ENCODE peak calls at places on chromosomes 6 and 20, in ten cellular contexts. U is prostate gland, D is heart left ventricle, Q is A549, G is esophagus squamous epithelium, W is tibial nerve, N is HepG2, J is HCT116, M is upper lobe of left lung, F is K562. K is an unnamed sample. For H3K4me1, the result is how much of the 10 kb centered on the place peaks cover.

GRCh38 chr6:32685603-32686002 is 19.1 kb upstream of the HLA-DQB1 start:
- DNase-seq in Q (no peak), M (peak), F (no peak), J (no peak), U (no peak), N (no peak), W (no peak), G (no peak), D (no peak), K (no peak)

GRCh38 chr20:6120491-6120988 is 2.3 kb downstream of the FERMT1 start:
- DNase-seq in Q (no peak), D (no peak), G (no peak), N (no peak), U (no peak), F (no peak), W (no peak), M (no peak), J (no peak), K (no peak)

GRCh38 chr20:63771046-63771707 is 31.6 kb downstream of the SLC2A4RG start:
- DNase-seq in F (no peak), J (no peak), U (no peak), N (no peak), M (no peak), Q (no peak), G (no peak), W (no peak), D (no peak), K (no peak)

GRCh38 chr6:15989397-15989796 is 139.5 kb upstream of the MYLIP start:
- DNase-seq in F (no peak), W (no peak), D (no peak), M (no peak), Q (no peak), U (no peak), J (no peak), N (no peak), G (no peak), K (no peak)

GRCh38 chr6:31663961-31664789 is 622 bp downstream of the GPANK1 start:
- DNase-seq in M (peak), G (no peak), U (no peak), N (no peak), D (peak), W (no peak), Q (no peak), F (peak), J (no peak), K (peak)

GRCh38 chr6:158707120-158707519 is 57.3 kb downstream of the SYTL3 start:
- DNase-seq in F (peak), Q (peak), D (peak), N (no peak), W (no peak), M (peak), U (no peak), G (no peak), J (peak), K (peak)

GRCh38 chr6:38713812-38714211 is 1.3 kb upstream of the DNAH8 start:
- DNase-seq in M (peak), D (no peak), W (no peak), J (no peak), F (no peak), U (no peak), G (no peak), Q (no peak), N (no peak), K (no peak)

GRCh38 chr6:84798257-84798656 is 33.9 kb upstream of the TBX18 start:
- DNase-seq in U (no peak), D (no peak), W (no peak), Q (no peak), F (no peak), J (no peak), G (no peak), N (no peak), M (no peak), K (no peak)

GRCh38 chr6:17389274-17389847 is 4.0 kb upstream of the CAP2 start:
- DNase-seq in N (no peak), Q (no peak), G (no peak), J (no peak), D (no peak), M (no peak), W (no peak), U (no peak), F (no peak), K (no peak)

GRCh38 chr6:157859775-157860504 is 36.9 kb downstream of the SNX9 start:
- DNase-seq in F (no peak), Q (no peak), M (no peak), D (no peak), W (no peak), J (no peak), U (no peak), N (peak), G (no peak), K (no peak)

GRCh38 chr6:72657391-72657790 is 35.5 kb downstream of the KCNQ5 start:
- DNase-seq in D (no peak), N (no peak), M (no peak), J (no peak), Q (no peak), U (no peak), W (no peak), G (no peak), F (no peak), K (no peak)

GRCh38 chr20:31770243-31770642 is 31.2 kb downstream of the TPX2 start:
- DNase-seq in W (no peak), Q (no peak), D (no peak), N (no peak), M (no peak), F (no peak), U (no peak), J (no peak), G (no peak), K (no peak)

GRCh38 chr6:32945106-32945761 is 4.4 kb upstream of the HLA-DMB start:
- DNase-seq in G (no peak), F (no peak), Q (no peak), D (no peak), W (no peak), U (no peak), M (no peak), J (no peak), N (no peak), K (no peak)

GRCh38 chr6:33957391-33958207 is 153.8 kb upstream of the MLN start:
- DNase-seq in J (no peak), W (no peak), G (no peak), M (no peak), U (no peak), F (no peak), N (no peak), D (no peak), Q (no peak), K (no peak)

GRCh38 chr6:24149836-24150235 is 23.8 kb downstream of the NRSN1 start:
- DNase-seq in N (peak), W (no peak), J (no peak), Q (no peak), M (no peak), F (no peak), U (no peak), G (no peak), D (no peak), K (no peak)

GRCh38 chr20:37297066-37297736 is 7.7 kb downstream of the MANBAL start:
- DNase-seq in J (no peak), U (peak), G (no peak), Q (peak), W (no peak), D (no peak), M (no peak), F (no peak), N (no peak), K (peak)

GRCh38 chr6:10310826-10311225 is 104.0 kb downstream of the TFAP2A start:
- DNase-seq in F (no peak), N (no peak), G (no peak), W (no peak), M (no peak), Q (no peak), J (peak), U (peak), D (no peak), K (no peak)

GRCh38 chr20:49132995-49133451 is 55.1 kb downstream of the STAU1 start:
- DNase-seq in U (peak), J (peak), F (peak), M (no peak), D (no peak), W (no peak), Q (peak), G (no peak), N (peak), K (no peak)
- H3K27ac ChIP-seq in U (no peak), J (no peak), F (no peak), M (no peak), D (no peak), W (no peak), Q (no peak), G (peak), N (no peak), K (no peak)

GRCh38 chr20:25041813-25042530 is 16.0 kb downstream of the ACSS1 start:
- DNase-seq in J (no peak), F (no peak), M (no peak), D (peak), U (no peak), G (no peak), W (no peak), N (no peak), Q (no peak), K (no peak)

GRCh38 chr20:25043499-25044260 is 14.3 kb downstream of the ACSS1 start:
- DNase-seq in U (no peak), F (no peak), D (peak), M (no peak), J (no peak), W (no peak), N (no peak), Q (no peak), G (no peak), K (no peak)

GRCh38 chr20:25044261-25044560 is 13.7 kb downstream of the ACSS1 start:
- DNase-seq in N (no peak), W (no peak), U (no peak), D (no peak), M (no peak), Q (no peak), G (no peak), J (no peak), F (no peak), K (no peak)

GRCh38 chr20:25044660-25045342 is 13.1 kb downstream of the ACSS1 start:
- DNase-seq in N (no peak), G (no peak), J (no peak), D (peak), W (no peak), M (no peak), U (no peak), Q (no peak), F (no peak), K (no peak)

DNA sequence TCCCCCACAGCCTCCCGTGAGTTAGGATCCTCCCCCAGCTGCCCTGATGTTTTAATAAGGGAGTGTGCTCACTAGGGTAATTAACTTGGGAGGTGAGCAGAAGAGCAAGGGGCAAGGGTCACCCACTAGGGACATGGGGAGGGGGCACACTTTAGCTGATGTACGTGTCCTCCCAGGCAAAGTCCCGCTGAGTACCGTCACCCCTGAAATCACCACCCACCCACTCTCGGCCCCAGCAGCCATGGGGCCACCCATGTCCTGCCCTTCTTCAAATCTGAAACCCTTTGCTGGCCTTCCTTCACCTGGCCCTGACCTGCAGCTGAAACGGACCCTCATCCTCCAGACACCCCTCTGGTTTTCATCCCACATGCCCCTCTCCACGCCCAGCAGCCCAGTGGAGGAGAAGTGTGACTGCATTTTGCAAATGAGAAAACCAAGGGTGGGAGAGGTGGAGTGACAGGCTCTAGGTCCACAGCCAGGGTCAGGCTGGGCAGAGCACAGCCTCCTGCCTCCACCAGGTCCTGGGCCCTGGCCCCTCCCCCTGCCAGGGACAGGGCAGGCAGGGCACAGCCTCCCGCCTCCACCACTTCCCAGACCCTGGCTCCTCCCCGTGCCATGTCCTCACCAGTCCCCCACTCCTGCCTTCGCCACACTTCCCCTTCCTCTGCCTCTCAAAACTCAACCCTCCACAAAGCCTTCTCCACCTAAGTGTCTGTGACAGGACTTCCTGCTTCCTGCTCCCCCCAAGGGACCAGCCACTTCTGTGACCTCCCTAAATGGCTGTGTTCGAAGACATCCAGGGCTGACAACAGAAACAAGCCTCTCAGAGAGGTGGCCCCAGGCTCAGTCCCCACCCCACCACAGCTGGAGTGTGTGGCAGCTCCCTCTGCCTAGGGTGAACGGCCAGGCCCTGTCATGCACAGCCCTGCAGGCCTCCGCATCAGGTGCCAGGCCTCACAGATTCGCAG is 15.1 kb downstream of the ACSS1 start:
- DNase-seq in F (no peak), G (peak), M (peak), J (no peak), N (no peak), W (no peak), Q (no peak), U (no peak), D (peak), K (peak)
- TF ChIP-seq POLR2A in F (no peak), G (no peak), M (no peak), J (no peak), N (no peak), W (no peak), Q (no peak), U (no peak), D (no peak), K (no peak)

GRCh38 chr6:167747645-167748044 is 79.1 kb upstream of the AFDN start:
- DNase-seq in N (no peak), U (no peak), G (no peak), F (no peak), W (no peak), M (no peak), Q (no peak), J (no peak), D (no peak), K (no peak)

GRCh38 chr6:167744681-167745659 is 81.7 kb upstream of the AFDN start:
- DNase-seq in J (no peak), W (no peak), N (no peak), G (no peak), D (no peak), M (no peak), Q (no peak), F (no peak), U (no peak), K (no peak)

GRCh38 chr6:167747152-167747427 is 79.6 kb upstream of the AFDN start:
- DNase-seq in Q (no peak), G (no peak), W (no peak), M (no peak), N (no peak), D (no peak), U (no peak), J (no peak), F (no peak), K (no peak)

GRCh38 chr6:167746377-167747151 is 80.1 kb upstream of the AFDN start:
- DNase-seq in U (no peak), W (no peak), Q (no peak), N (no peak), F (no peak), G (no peak), M (no peak), D (no peak), J (no peak), K (no peak)

GRCh38 chr6:167745660-167746376 is 80.9 kb upstream of the AFDN start:
- DNase-seq in D (no peak), U (no peak), G (no peak), M (no peak), J (no peak), F (no peak), W (no peak), Q (no peak), N (no peak), K (peak)
- H3K4me1 ChIP-seq in D (under half), U (under half), G (half or more), M (under half), J (under half), F (under half), W (under half), Q (under half), N (half or more), K (under half)

GRCh38 chr20:23436681-23437080 is 2.8 kb upstream of the CSTL1 start:
- DNase-seq in N (no peak), D (no peak), J (no peak), G (no peak), M (no peak), F (no peak), U (no peak), Q (no peak), W (no peak), K (no peak)

GRCh38 chr20:23437126-23437894 is 2.2 kb upstream of the CSTL1 start:
- DNase-seq in J (no peak), N (no peak), Q (no peak), M (no peak), U (no peak), W (no peak), D (no peak), G (no peak), F (no peak), K (no peak)

GRCh38 chr20:23434521-23435313 is 4.8 kb upstream of the CSTL1 start:
- DNase-seq in G (no peak), J (no peak), N (no peak), M (no peak), W (no peak), U (no peak), D (no peak), F (no peak), Q (no peak), K (no peak)

GRCh38 chr20:23433628-23434027 is 5.9 kb upstream of the CSTL1 start:
- DNase-seq in W (no peak), D (no peak), F (no peak), N (no peak), G (no peak), U (no peak), J (no peak), Q (no peak), M (no peak), K (no peak)

DNA sequence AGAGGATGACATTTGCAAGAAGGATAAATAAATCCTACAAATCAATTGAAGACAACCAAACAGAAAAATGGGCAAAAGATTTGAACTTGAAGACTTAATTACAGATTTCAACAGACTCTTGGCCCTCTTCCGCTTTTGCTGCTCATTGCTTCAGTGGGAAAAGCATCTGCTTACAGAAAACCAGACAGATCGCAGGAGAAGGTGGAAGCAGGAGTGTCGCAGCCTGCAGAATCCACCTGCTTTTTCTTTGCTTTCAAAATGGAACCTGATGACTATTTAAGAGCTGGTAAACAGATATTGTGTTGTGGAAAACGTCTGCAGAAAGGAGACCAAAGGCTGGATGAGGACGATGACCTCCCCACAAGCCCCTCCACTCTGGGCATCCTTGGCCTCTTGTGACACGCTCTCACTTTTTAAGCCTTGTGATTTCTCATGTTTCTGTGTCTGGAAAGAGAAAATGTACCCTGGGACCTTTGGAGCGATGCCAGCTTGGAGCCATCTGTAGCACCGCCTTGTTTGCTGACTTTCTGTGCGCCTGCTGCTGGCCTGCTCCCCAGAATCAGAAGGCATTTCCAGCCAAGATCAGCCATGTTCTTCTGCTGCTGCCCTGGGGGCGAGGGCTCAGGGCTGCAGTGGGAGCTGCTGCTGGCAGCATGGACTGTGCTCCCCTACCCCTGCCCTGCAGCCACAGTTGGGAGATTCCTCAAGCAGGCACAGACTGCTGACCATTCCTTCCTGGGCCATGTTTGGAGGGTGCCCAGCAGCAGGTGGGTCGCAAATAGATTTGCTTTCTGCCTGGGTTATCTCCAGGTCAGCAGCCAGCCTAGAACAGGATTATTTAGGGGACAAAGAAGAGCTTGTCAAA is 3.6 kb upstream of the CSTL1 start:
- DNase-seq in F (no peak), J (no peak), D (no peak), M (no peak), G (no peak), N (peak), W (no peak), Q (no peak), U (peak), K (peak)
- H3K27ac ChIP-seq in F (no peak), J (no peak), D (no peak), M (no peak), G (no peak), N (peak), W (no peak), Q (no peak), U (no peak), K (peak)

GRCh38 chr20:58980711-58981563 is at the start of gene NELFCD:
- DNase-seq in Q (peak), W (peak), D (peak), M (peak), G (no peak), J (peak), F (peak), U (peak), N (peak), K (peak)
- TF ChIP-seq POLR2A in Q (peak), W (peak), D (no peak), M (peak), G (peak), J (peak), F (peak), U (peak), N (peak), K (no peak)

DNA sequence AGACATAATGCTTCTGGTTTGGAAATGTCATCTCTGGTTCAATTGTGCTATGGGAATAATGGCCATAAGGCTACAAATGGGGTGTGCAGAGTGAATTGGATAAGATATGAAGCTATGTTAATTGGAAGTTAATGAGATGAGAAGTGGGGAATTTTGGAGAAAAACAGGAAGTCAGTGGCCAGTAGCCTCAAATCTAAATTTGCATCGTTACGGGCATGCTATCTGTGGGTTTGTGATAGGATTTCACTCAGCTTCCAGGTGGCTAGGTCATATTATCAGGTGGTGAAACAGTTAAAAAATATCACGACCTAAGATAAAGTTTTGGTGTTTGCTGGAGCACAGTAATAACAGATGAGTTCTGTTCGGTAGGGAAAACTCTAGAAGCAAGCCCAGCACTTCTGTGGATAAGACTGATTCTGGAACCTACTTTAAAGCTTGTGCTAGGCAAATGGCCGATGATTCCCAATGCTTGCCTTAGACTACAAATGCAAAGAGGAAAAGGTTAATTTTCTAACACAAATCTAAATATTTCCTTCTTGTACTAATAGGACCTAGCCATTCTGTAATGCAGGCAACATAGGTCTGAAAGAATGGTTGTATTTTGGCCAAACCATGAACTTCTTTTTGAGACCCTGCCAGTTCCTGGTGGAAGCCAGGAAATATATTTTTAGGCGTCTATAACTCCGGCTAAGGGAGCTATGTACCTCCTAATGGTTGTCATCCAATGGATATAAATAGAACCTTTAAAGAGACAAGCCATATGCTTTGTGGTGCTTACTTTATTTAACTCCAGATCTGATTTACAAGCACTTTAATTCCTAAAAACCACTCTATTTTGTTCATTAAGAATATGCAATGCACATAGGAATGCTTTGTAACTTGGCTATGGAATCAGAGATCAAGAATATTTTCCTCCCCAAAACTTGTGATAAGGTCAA is 111.0 kb downstream of the PLCB1 start:
- DNase-seq in W (no peak), U (no peak), G (no peak), D (no peak), J (no peak), Q (no peak), N (no peak), F (no peak), M (no peak), K (no peak)
- H3K4me1 ChIP-seq in W (under half), U (under half), G (under half), D (under half), J (under half), Q (under half), N (under half), F (under half), M (under half), K (under half)